ENCODE peak calls at places on chromosomes 11 and 22, in five cellular contexts. Z, H, A, S and F are unnamed samples.

GRCh38 chr11:94111241-94111640 is 17.4 kb upstream of the PANX1 start:
- DNase-seq in S (no peak), A (no peak), H (no peak), Z (no peak), F (no peak)

GRCh38 chr22:32811788-32812187 is 10.3 kb downstream of the TIMP3 start:
- DNase-seq in A (no peak), S (no peak), Z (no peak), H (no peak), F (no peak)

GRCh38 chr11:32092581-32093170 is 1.8 kb downstream of the RCN1 start:
- DNase-seq in S (no peak), Z (no peak), A (no peak), H (no peak), F (no peak)

GRCh38 chr11:65435330-65435931 is 12.8 kb downstream of the NEAT1 start:
- DNase-seq in S (peak), H (no peak), A (no peak), Z (no peak), F (no peak)

GRCh38 chr11:10505278-10506012 is 35.5 kb downstream of the RNF141 start:
- DNase-seq in Z (no peak), S (no peak), H (no peak), A (no peak), F (no peak)

GRCh38 chr22:33062402-33062801 is 4.2 kb upstream of the SYN3 start:
- DNase-seq in Z (no peak), S (no peak), H (no peak), A (no peak), F (no peak)

GRCh38 chr11:113505541-113506375 is 30.6 kb upstream of the DRD2 start:
- DNase-seq in S (peak), Z (no peak), H (no peak), A (peak), F (peak)

GRCh38 chr11:44577231-44577834 is 11.9 kb downstream of the CD82 start:
- DNase-seq in A (no peak), Z (no peak), H (no peak), S (no peak), F (no peak)

GRCh38 chr11:130580372-130580771 is 131.9 kb downstream of the ADAMTS15 start:
- DNase-seq in A (peak), S (peak), Z (no peak), H (no peak), F (no peak)

GRCh38 chr11:75593337-75593915 is 31.4 kb downstream of the SERPINH1 start:
- DNase-seq in A (no peak), Z (no peak), S (no peak), H (no peak), F (no peak)

GRCh38 chr11:45266693-45267451 is 19.3 kb downstream of the SYT13 start:
- DNase-seq in H (no peak), S (no peak), A (peak), Z (peak), F (no peak)

GRCh38 chr11:110921742-110922200 is 209.5 kb upstream of the ARHGAP20 start:
- DNase-seq in A (peak), S (no peak), Z (no peak), H (peak), F (no peak)

GRCh38 chr11:40162901-40163300 is 1296.6 kb downstream of the LRRC4C start:
- DNase-seq in S (no peak), A (no peak), H (no peak), Z (no peak), F (no peak)

GRCh38 chr22:31160328-31160978 is 471 bp downstream of the RNF185 start:
- DNase-seq in S (no peak), Z (peak), H (no peak), A (no peak), F (no peak)

GRCh38 chr11:69080361-69080973 is 31.7 kb downstream of the TPCN2 start:
- DNase-seq in A (no peak), S (no peak), H (no peak), Z (no peak), F (no peak)

GRCh38 chr11:116107229-116107628 is 603.0 kb upstream of the CADM1 start:
- DNase-seq in H (no peak), A (peak), S (no peak), Z (no peak), F (no peak)

GRCh38 chr11:36069576-36070214 is 125.8 kb downstream of the LDLRAD3 start:
- DNase-seq in Z (no peak), A (peak), H (no peak), S (no peak), F (no peak)

GRCh38 chr11:118045191-118045590 is 31.7 kb upstream of the TMPRSS4 start:
- DNase-seq in S (no peak), A (no peak), H (no peak), Z (no peak), F (no peak)

GRCh38 chr11:102832612-102833011 is 10.8 kb downstream of the MMP3 start:
- DNase-seq in Z (no peak), H (no peak), A (no peak), S (no peak), F (no peak)

GRCh38 chr11:102831709-102832492 is 11.5 kb downstream of the MMP3 start:
- DNase-seq in H (no peak), Z (no peak), S (no peak), A (no peak), F (no peak)

GRCh38 chr11:102830328-102830727 is 13.1 kb downstream of the MMP3 start:
- DNase-seq in Z (no peak), S (no peak), H (no peak), A (no peak), F (no peak)

GRCh38 chr11:102829671-102830070 is 13.7 kb downstream of the MMP3 start:
- DNase-seq in Z (no peak), S (no peak), H (no peak), A (no peak), F (no peak)

DNA sequence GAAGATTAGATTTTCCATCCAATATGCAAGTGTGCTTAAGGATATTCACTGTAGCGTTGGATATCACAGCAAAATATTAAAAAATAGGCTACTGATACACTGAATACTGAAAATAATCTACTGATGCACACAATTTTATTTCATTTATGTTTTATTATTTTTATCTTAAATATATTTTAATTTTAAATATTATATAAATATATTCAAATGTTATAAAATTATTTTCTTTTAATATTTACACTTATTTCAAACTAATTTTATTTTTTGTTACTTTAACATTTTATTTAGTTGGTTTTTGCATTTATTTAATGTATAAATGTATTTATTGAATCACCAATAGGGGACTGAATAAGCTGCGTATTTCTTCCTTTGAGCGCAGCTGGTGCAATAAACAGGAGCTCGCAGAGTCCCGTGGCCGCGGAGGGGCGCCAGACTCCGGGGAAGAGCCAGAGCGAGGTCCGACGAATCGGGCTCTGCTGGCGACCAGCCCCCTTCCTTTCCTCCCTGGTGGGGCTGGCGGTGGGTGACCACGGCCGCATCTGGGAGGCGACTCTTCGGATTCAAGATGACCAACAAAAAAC is 12.2 kb downstream of the MMP3 start:
- DNase-seq in Z (peak), H (peak), S (no peak), A (peak), F (no peak)
- TF ChIP-seq CTCF in Z (peak), H (peak), S (peak), A (peak), F (peak)

GRCh38 chr22:41674941-41675340 is 13.7 kb downstream of the SNU13 start:
- DNase-seq in H (no peak), A (no peak), Z (no peak), S (no peak), F (no peak)

GRCh38 chr22:41668971-41669911 is 19.4 kb downstream of the SNU13 start:
- DNase-seq in S (no peak), A (no peak), Z (no peak), H (no peak), F (no peak)

GRCh38 chr22:41676134-41676533 is 12.5 kb downstream of the SNU13 start:
- DNase-seq in S (no peak), Z (no peak), H (no peak), A (no peak), F (no peak)

DNA sequence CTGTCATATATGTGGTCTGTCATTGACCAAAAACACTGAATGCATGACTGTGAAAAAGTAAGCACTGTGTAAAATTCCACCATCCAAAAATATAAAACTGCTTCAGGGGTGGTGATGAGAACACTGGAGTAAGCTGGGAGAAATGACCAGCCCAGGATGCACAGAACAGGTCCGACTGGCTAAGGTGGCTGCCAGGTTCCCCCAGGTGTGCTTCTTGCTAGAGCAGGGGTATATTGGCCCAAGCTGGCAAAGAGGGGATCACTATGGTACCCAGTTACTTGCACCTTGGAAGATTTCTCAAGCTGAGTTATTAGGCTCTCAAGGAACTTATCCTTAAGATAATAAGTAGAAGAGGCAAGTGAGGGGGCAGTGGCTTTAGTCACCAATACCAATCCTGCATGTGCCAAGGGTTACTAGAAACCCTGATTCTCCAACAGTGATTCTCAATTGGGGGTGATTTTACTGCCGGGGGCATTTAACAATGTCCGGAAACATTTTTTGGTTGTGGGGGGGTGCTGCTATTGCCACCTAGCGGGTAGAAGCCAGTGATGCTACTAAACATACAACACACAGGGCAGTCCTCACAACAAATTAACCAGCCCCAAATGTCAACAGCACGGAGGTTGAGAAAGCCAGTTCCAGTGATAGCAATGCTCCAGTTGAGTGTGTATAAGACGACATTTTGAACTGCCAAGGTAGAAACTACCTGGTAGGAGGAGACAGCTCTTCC is 15.7 kb downstream of the SNU13 start:
- DNase-seq in H (no peak), A (no peak), S (no peak), Z (no peak), F (no peak)
- TF ChIP-seq CTCF in H (peak), A (peak), S (peak), Z (peak), F (peak)

DNA sequence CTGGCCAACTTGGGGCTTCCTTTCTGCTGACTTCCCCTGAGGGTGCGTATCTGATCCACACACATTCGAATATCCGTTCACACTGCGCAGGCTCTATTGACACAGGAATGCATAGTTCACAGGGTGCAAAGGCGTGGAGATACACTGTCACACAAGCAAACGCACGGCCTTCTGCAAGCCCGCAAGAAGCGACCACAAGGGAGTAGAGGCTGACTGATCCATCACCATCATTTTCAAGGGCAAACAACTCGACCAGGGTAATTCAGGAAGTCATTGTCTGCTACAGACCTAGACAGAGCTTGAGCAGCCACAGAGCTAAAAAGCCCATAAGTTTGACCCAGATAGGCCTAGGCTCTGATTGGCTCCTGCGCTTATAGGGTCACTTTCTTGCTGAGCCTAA is 392.3 kb downstream of the MN1 start:
- DNase-seq in A (no peak), Z (no peak), S (no peak), H (no peak), F (no peak)
- TF ChIP-seq CTCF in A (no peak), Z (no peak), S (no peak), H (no peak), F (no peak)

GRCh38 chr11:8122173-8122572 is 41.2 kb downstream of the TUB start:
- DNase-seq in H (no peak), A (no peak), Z (no peak), S (no peak), F (no peak)
- TF ChIP-seq CTCF in H (no peak), A (no peak), Z (no peak), S (no peak), F (no peak)

GRCh38 chr11:88418508-88418907 is 81.0 kb upstream of the CTSC start:
- DNase-seq in H (no peak), Z (no peak), S (no peak), A (no peak), F (no peak)

GRCh38 chr11:88415495-88415894 is 78.0 kb upstream of the CTSC start:
- DNase-seq in Z (no peak), S (no peak), A (no peak), H (no peak), F (no peak)

GRCh38 chr11:88424881-88425280 is 87.3 kb upstream of the CTSC start:
- DNase-seq in H (no peak), Z (no peak), S (no peak), A (no peak), F (no peak)

GRCh38 chr11:88421530-88421929 is 84.0 kb upstream of the CTSC start:
- DNase-seq in H (no peak), S (no peak), Z (peak), A (peak), F (no peak)

DNA sequence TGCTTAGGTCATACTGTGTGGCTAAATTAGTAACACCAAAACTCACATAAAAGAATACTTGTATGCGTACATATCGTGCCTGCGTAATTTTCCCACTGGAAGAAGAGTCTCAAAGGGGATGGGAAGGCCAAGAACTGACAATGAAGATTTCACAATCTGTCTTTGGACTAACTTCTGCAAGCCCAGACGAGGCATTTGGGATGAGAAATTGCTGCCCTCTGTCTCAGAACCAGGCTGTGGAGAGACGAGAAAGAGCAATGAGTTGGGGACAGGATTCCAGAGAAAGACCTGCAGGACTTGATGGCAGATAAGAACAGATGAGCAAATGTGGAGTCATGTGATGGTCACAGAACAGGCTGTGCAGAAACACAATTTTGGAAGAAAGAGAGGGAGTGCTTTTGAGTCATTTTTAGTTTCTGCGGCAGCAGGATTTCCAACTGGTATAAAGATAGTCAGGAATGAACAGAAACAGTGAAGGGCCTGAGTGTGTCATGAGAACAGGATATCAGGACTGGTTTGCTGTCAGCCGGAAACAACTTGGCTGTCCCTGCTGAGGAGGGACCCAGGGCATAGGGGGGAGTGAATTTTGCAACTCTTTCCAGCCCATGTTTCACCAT is 82.7 kb upstream of the CTSC start:
- DNase-seq in Z (no peak), H (no peak), S (peak), A (no peak), F (no peak)
- TF ChIP-seq CTCF in Z (no peak), H (no peak), S (no peak), A (no peak), F (no peak)

GRCh38 chr22:44889233-44889878 is 120.4 kb downstream of the PHF21B start:
- DNase-seq in Z (no peak), S (no peak), H (no peak), A (peak), F (no peak)
- TF ChIP-seq CTCF in Z (no peak), S (peak), H (no peak), A (peak), F (peak)

GRCh38 chr22:47060718-47061117 is 298.3 kb downstream of the TBC1D22A start:
- DNase-seq in A (no peak), H (no peak), Z (no peak), S (no peak), F (no peak)
- TF ChIP-seq CTCF in A (no peak), H (no peak), Z (no peak), S (no peak), F (no peak)

GRCh38 chr22:50192825-50193204 is 7.1 kb downstream of the TRABD start:
- DNase-seq in S (no peak), Z (no peak), H (no peak), A (no peak), F (no peak)
- TF ChIP-seq CTCF in S (no peak), Z (no peak), H (no peak), A (no peak), F (no peak)

DNA sequence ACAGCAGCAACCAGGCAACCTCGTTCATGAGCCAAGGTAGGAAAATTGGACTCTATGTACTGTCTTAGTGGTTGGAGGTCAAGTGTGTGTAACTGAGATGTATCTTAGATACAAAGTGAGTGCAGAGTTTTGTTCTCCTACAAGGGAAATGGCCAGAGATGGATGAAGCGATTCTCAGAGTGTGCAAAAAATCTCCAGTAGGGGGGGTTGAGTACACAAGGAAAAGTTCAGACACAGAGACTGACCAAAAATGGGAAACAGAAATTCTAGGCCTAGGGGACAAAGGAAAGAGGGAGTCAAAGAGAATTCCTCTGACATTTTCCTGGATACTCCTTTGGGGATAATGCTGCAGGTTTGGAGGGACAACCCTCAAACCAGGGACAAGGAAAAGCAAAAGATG is 38.2 kb upstream of the OR5AK2 start:
- DNase-seq in A (no peak), H (no peak), S (no peak), Z (no peak), F (no peak)
- TF ChIP-seq CTCF in A (peak), H (peak), S (no peak), Z (no peak), F (peak)